ENCODE peak calls at places on chromosome 18, in four cellular contexts. J is CD8-positive, alpha-beta memory T cell; A is GM23338; Y is ovary. D is an unnamed sample. For H3K36me3, the result is how much of the 10 kb centered on the place peaks cover.

GRCh38 chr18:39345321-39345720 is 1779.7 kb upstream of the CELF4 start:
- DNase-seq in J (no peak), A (no peak), Y (no peak), D (no peak)

GRCh38 chr18:22183647-22184161 is 14.3 kb downstream of the GATA6 start:
- DNase-seq in J (no peak), A (no peak), Y (no peak), D (no peak)

GRCh38 chr18:11091746-11092145 is 57.6 kb downstream of the PIEZO2 start:
- DNase-seq in J (no peak), A (no peak), Y (no peak), D (no peak)

GRCh38 chr18:73201940-73202339 is 334.2 kb upstream of the NETO1 start:
- DNase-seq in J (no peak), A (no peak), Y (no peak), D (no peak)

GRCh38 chr18:62329676-62330454 is 4.8 kb downstream of the TNFRSF11A start:
- DNase-seq in J (no peak), A (peak), Y (no peak), D (no peak)

GRCh38 chr18:23105030-23105429 is 30.3 kb upstream of the CABLES1 start:
- DNase-seq in J (no peak), A (no peak), Y (no peak), D (no peak)

GRCh38 chr18:7567487-7568425 is 640 bp downstream of the PTPRM start:
- DNase-seq in J (no peak), A (peak), Y (peak), D (peak)

GRCh38 chr18:49565656-49566055 is 3.8 kb downstream of the LIPG start:
- DNase-seq in J (no peak), A (no peak), Y (peak), D (no peak)

GRCh38 chr18:79603321-79604204 is 76.0 kb upstream of the CTDP1 start:
- DNase-seq in J (no peak), A (no peak), Y (no peak), D (no peak)

GRCh38 chr18:274313-274712 is 6.5 kb upstream of the THOC1 start:
- DNase-seq in J (no peak), A (no peak), Y (no peak), D (no peak)

GRCh38 chr18:60506682-60507081 is 134.1 kb upstream of the MC4R start:
- DNase-seq in J (no peak), A (no peak), Y (no peak), D (no peak)

GRCh38 chr18:2400701-2401191 is 170.6 kb downstream of the METTL4 start:
- DNase-seq in J (no peak), A (no peak), Y (no peak), D (no peak)

GRCh38 chr18:62732631-62733030 is 17.3 kb downstream of the PHLPP1 start:
- DNase-seq in J (no peak), A (no peak), Y (no peak), D (no peak)

GRCh38 chr18:50126466-50126865 is 68.5 kb downstream of the MYO5B start:
- DNase-seq in J (no peak), A (no peak), Y (no peak), D (no peak)

GRCh38 chr18:4106407-4107033 is 348.6 kb downstream of the DLGAP1 start:
- DNase-seq in J (peak), A (peak), Y (peak), D (peak)

GRCh38 chr18:39841133-39842041 is 2113.6 kb upstream of the PIK3C3 start:
- DNase-seq in J (no peak), A (peak), Y (peak), D (no peak)

GRCh38 chr18:22539045-22539444 is 121.3 kb upstream of the CTAGE1 start:
- DNase-seq in J (no peak), A (no peak), Y (no peak), D (no peak)

GRCh38 chr18:54242327-54242726 is 17.9 kb upstream of the MBD2 start:
- DNase-seq in J (no peak), A (no peak), Y (no peak), D (no peak)

GRCh38 chr18:42915240-42915791 is 200.2 kb downstream of the RIT2 start:
- DNase-seq in J (no peak), A (no peak), Y (no peak), D (no peak)

GRCh38 chr18:75422341-75422910 is 5.1 kb downstream of the SMIM21 start:
- DNase-seq in J (no peak), A (no peak), Y (no peak), D (no peak)

GRCh38 chr18:28120811-28121210 is 56.1 kb downstream of the CDH2 start:
- DNase-seq in J (no peak), A (no peak), Y (no peak), D (no peak)

GRCh38 chr18:7415081-7415894 is 151.8 kb upstream of the PTPRM start:
- DNase-seq in J (no peak), A (no peak), Y (no peak), D (no peak)

GRCh38 chr18:51100371-51101000 is 70.5 kb downstream of the SMAD4 start:
- DNase-seq in J (no peak), A (peak), Y (no peak), D (no peak)

GRCh38 chr18:23910032-23910431 is 104.5 kb upstream of the TTC39C start:
- DNase-seq in J (no peak), A (no peak), Y (no peak), D (no peak)

GRCh38 chr18:57569133-57569532 is 17.4 kb downstream of the FECH start:
- DNase-seq in J (no peak), A (no peak), Y (no peak), D (no peak)
- H3K36me3 ChIP-seq in J (under half), A (under half), Y (under half), D (half or more)

GRCh38 chr18:77098033-77098432 is 34.5 kb downstream of the MBP start:
- DNase-seq in J (no peak), A (no peak), Y (no peak), D (no peak)
- H3K36me3 ChIP-seq in J (under half), A (under half), Y (under half), D (under half)

DNA sequence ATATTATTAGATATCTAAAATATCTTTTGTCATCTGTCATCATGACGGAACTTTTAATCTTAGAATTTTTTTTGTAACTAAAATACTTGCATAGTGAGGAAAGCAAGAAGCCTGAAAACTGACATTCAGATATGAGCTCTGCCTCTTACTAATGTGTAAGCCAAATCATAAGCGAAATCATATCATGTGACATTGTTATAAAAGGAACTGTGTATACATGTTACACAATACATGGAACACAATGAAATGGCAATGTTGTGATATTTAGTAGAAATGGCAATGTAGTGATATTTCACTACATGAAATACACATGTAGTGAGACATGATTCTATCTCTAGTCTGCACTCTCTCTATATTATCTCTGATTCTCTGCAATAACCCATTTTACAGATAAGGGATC is 1016.4 kb upstream of the PIK3C3 start:
- DNase-seq in J (no peak), A (no peak), Y (no peak), D (no peak)
- H3K36me3 ChIP-seq in J (under half), A (under half), Y (under half), D (under half)

GRCh38 chr18:9952633-9953416 is 39.0 kb downstream of the VAPA start:
- DNase-seq in J (no peak), A (no peak), Y (no peak), D (no peak)
- H3K36me3 ChIP-seq in J (under half), A (under half), Y (under half), D (half or more)

GRCh38 chr18:21112543-21113105 is 1.0 kb upstream of the ROCK1 start:
- DNase-seq in J (no peak), A (no peak), Y (no peak), D (peak)
- H3K36me3 ChIP-seq in J (under half), A (under half), Y (under half), D (under half)

D was measured in SJSA1.